ENCODE peak calls at places on chromosome 14, in eight cellular contexts. S, P, J, W, E, T, U and H are unnamed samples.

GRCh38 chr14:65696801-65697200 is 284.3 kb downstream of the FUT8 start:
- DNase-seq in S (no peak), P (no peak), J (no peak), W (no peak), E (no peak), T (no peak), U (no peak), H (no peak)

GRCh38 chr14:68734231-68734732 is 58.6 kb downstream of the ZFP36L1 start:
- DNase-seq in S (peak), P (peak), J (no peak), W (no peak), E (no peak), T (no peak), U (no peak), H (no peak)

GRCh38 chr14:99230271-99231141 is 41.5 kb downstream of the BCL11B start:
- DNase-seq in S (peak), P (peak), J (no peak), W (peak), E (no peak), T (no peak), U (peak), H (no peak)

GRCh38 chr14:100568164-100568997 is 18.8 kb downstream of the BEGAIN start:
- DNase-seq in S (no peak), P (no peak), J (no peak), W (no peak), E (no peak), T (no peak), U (no peak), H (no peak)

GRCh38 chr14:100296106-100296651 is 10.1 kb downstream of the SLC25A29 start:
- DNase-seq in S (no peak), P (no peak), J (no peak), W (no peak), E (no peak), T (no peak), U (no peak), H (no peak)

GRCh38 chr14:36515896-36516718 is 3.9 kb downstream of the NKX2-1 start:
- DNase-seq in S (no peak), P (no peak), J (peak), W (no peak), E (no peak), T (no peak), U (no peak), H (no peak)

GRCh38 chr14:67411820-67412421 is at the start of gene PLEK2:
- DNase-seq in S (peak), P (peak), J (no peak), W (no peak), E (peak), T (no peak), U (peak), H (peak)

GRCh38 chr14:54211562-54212308 is 185.1 kb upstream of the CDKN3 start:
- DNase-seq in S (no peak), P (no peak), J (no peak), W (no peak), E (peak), T (no peak), U (no peak), H (no peak)

GRCh38 chr14:22985894-22986507 is 3.6 kb upstream of the AJUBA start:
- DNase-seq in S (no peak), P (no peak), J (no peak), W (no peak), E (no peak), T (no peak), U (no peak), H (no peak)

GRCh38 chr14:25009891-25010290 is 40.1 kb downstream of the STXBP6 start:
- DNase-seq in S (no peak), P (no peak), J (no peak), W (no peak), E (peak), T (no peak), U (no peak), H (no peak)

GRCh38 chr14:95431199-95432145 is 85.0 kb downstream of the SYNE3 start:
- DNase-seq in S (peak), P (peak), J (no peak), W (no peak), E (no peak), T (no peak), U (no peak), H (no peak)

GRCh38 chr14:41607966-41608663 is 1.4 kb downstream of the LRFN5 start:
- DNase-seq in S (no peak), P (no peak), J (peak), W (no peak), E (no peak), T (no peak), U (no peak), H (no peak)

GRCh38 chr14:99189201-99189801 is 82.7 kb downstream of the BCL11B start:
- DNase-seq in S (peak), P (peak), J (no peak), W (peak), E (no peak), T (no peak), U (no peak), H (no peak)

GRCh38 chr14:102902523-102903247 is 19.8 kb upstream of the AMN start:
- DNase-seq in S (no peak), P (no peak), J (no peak), W (peak), E (no peak), T (no peak), U (no peak), H (no peak)

GRCh38 chr14:81946808-81947798 is 413.4 kb upstream of the SEL1L start:
- DNase-seq in S (no peak), P (no peak), J (no peak), W (no peak), E (no peak), T (no peak), U (no peak), H (no peak)

GRCh38 chr14:103679351-103679750 is 35.9 kb downstream of the XRCC3 start:
- DNase-seq in S (peak), P (peak), J (no peak), W (no peak), E (no peak), T (peak), U (peak), H (peak)

GRCh38 chr14:60862283-60862682 is 118.6 kb downstream of the TRMT5 start:
- DNase-seq in S (no peak), P (no peak), J (peak), W (no peak), E (peak), T (no peak), U (peak), H (peak)

GRCh38 chr14:104567141-104567956 is 12.2 kb upstream of the C14orf180 start:
- DNase-seq in S (no peak), P (no peak), J (no peak), W (no peak), E (no peak), T (no peak), U (no peak), H (no peak)

GRCh38 chr14:49598479-49599301 is at the start of gene LRR1:
- DNase-seq in S (peak), P (peak), J (peak), W (peak), E (peak), T (peak), U (peak), H (peak)

GRCh38 chr14:55276736-55277135 is 5.5 kb downstream of the FBXO34 start:
- DNase-seq in S (no peak), P (no peak), J (no peak), W (no peak), E (no peak), T (no peak), U (no peak), H (no peak)

GRCh38 chr14:93720076-93720815 is 68.0 kb downstream of the PRIMA1 start:
- DNase-seq in S (no peak), P (no peak), J (no peak), W (no peak), E (no peak), T (no peak), U (no peak), H (no peak)

GRCh38 chr14:104309657-104310369 is 171.4 kb downstream of the KIF26A start:
- DNase-seq in S (no peak), P (no peak), J (no peak), W (no peak), E (no peak), T (no peak), U (no peak), H (no peak)